ENCODE peak calls at places on chromosomes 16 and 17, in seven cellular contexts. B is thoracic aorta, D is esophagus muscularis mucosa, R is ovary, S is GM23338, J is pancreas, O is heart right ventricle. W is an unnamed sample.

GRCh38 chr16:56321159-56321558 is 104.2 kb downstream of the AMFR start:
- DNase-seq in B (no peak), D (no peak), R (no peak), S (no peak), J (no peak), O (no peak), W (no peak)

GRCh38 chr16:18958621-18959578 is 24.8 kb upstream of the TMC7 start:
- DNase-seq in B (no peak), D (no peak), R (no peak), S (no peak), J (no peak), O (no peak), W (no peak)

GRCh38 chr16:81168406-81168805 is 70.1 kb upstream of the BCO1 start:
- DNase-seq in B (no peak), D (no peak), R (no peak), S (no peak), J (no peak), O (no peak), W (no peak)

GRCh38 chr16:31085873-31086628 is 2.7 kb downstream of the PRSS53 start:
- DNase-seq in B (no peak), D (no peak), R (no peak), S (no peak), J (no peak), O (no peak), W (no peak)

GRCh38 chr16:20865420-20866126 is 34.6 kb downstream of the DCUN1D3 start:
- DNase-seq in B (no peak), D (no peak), R (no peak), S (no peak), J (no peak), O (no peak), W (no peak)

GRCh38 chr17:43219746-43220380 is 8.2 kb downstream of the TMEM106A start:
- DNase-seq in B (no peak), D (no peak), R (no peak), S (no peak), J (no peak), O (no peak), W (no peak)

GRCh38 chr17:66904760-66905637 is 59.5 kb upstream of the CACNG4 start:
- DNase-seq in B (no peak), D (no peak), R (peak; percentile 61), S (no peak), J (peak; percentile 42), O (peak; percentile 28), W (no peak)

GRCh38 chr17:73396429-73397277 is 84.9 kb upstream of the CDC42EP4 start:
- DNase-seq in B (no peak), D (no peak), R (no peak), S (no peak), J (no peak), O (no peak), W (no peak)

GRCh38 chr17:1241904-1242303 is 28.3 kb upstream of the BHLHA9 start:
- DNase-seq in B (no peak), D (no peak), R (no peak), S (no peak), J (peak; percentile 47), O (no peak), W (no peak)

GRCh38 chr16:12095275-12096161 is 119.0 kb downstream of the SNX29 start:
- DNase-seq in B (no peak), D (no peak), R (peak; percentile 80), S (peak; percentile 83), J (peak; percentile 19), O (peak; percentile 65), W (no peak)

GRCh38 chr17:61397086-61397842 is 2.4 kb upstream of the TBX2 start:
- DNase-seq in B (no peak), D (no peak), R (no peak), S (peak; percentile 67), J (no peak), O (no peak), W (no peak)

GRCh38 chr17:76090517-76091135 is 11.6 kb downstream of the ZACN start:
- DNase-seq in B (no peak), D (no peak), R (no peak), S (no peak), J (no peak), O (no peak), W (no peak)

GRCh38 chr16:88939814-88940195 is 37.2 kb downstream of the CBFA2T3 start:
- DNase-seq in B (no peak), D (no peak), R (no peak), S (peak; percentile 34), J (peak; percentile 31), O (peak; percentile 64), W (no peak)

GRCh38 chr16:88938933-88939813 is 37.8 kb downstream of the CBFA2T3 start:
- DNase-seq in B (no peak), D (no peak), R (no peak), S (no peak), J (no peak), O (peak; percentile 74), W (no peak)

GRCh38 chr16:88936008-88936912 is 40.7 kb downstream of the CBFA2T3 start:
- DNase-seq in B (no peak), D (no peak), R (no peak), S (no peak), J (peak; percentile 29), O (peak; percentile 53), W (no peak)

GRCh38 chr16:88938119-88938932 is 38.7 kb downstream of the CBFA2T3 start:
- DNase-seq in B (no peak), D (no peak), R (no peak), S (no peak), J (no peak), O (no peak), W (no peak)

DNA sequence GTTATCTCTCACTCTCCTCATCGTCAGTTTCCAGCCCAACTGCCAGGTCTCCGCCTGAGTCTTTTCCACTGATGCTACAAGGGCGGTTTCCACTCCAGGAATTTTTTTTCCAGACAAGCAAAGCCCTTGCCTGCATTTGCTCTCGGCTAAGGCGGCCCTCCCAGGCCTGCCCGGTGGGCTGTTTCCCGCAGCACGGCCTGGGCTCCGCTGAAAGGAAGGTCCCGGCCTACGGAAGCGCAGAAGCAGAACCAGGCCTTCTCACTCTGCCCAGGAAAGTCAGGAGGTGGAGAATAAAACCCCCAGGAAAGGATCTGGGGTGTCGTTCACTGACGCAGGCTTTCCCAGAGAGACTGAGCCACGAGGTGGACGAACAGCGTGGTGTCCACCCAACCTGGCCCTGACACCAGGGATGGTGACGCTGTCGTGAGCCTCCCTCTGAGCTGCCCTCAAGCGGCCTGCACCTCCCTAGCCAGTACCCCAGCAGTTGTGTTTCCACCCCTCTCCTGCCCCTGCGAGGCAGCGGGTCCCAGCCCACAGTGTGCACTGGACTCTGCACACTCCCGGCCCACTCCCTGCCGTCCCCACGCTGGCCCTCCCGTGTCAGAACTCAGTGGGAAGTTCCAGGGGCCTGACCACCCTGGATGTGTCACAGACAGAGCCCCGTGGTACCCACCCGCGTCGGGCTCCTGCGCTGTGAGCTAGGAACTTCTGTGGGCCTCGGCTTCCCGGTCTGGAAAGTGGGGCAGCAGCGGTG is 39.9 kb downstream of the CBFA2T3 start:
- DNase-seq in B (no peak), D (no peak), R (no peak), S (no peak), J (no peak), O (no peak), W (no peak)
- H3K27me3 ChIP-seq in B (no peaks in the 10 kb centered on the region), D (peaks cover 5% of the 10 kb centered on the region), R (peaks cover 10% of the 10 kb centered on the region), S (peaks cover 25% of the 10 kb centered on the region), J (no peaks in the 10 kb centered on the region), O (peaks cover 9% of the 10 kb centered on the region), W (no peaks in the 10 kb centered on the region)

DNA sequence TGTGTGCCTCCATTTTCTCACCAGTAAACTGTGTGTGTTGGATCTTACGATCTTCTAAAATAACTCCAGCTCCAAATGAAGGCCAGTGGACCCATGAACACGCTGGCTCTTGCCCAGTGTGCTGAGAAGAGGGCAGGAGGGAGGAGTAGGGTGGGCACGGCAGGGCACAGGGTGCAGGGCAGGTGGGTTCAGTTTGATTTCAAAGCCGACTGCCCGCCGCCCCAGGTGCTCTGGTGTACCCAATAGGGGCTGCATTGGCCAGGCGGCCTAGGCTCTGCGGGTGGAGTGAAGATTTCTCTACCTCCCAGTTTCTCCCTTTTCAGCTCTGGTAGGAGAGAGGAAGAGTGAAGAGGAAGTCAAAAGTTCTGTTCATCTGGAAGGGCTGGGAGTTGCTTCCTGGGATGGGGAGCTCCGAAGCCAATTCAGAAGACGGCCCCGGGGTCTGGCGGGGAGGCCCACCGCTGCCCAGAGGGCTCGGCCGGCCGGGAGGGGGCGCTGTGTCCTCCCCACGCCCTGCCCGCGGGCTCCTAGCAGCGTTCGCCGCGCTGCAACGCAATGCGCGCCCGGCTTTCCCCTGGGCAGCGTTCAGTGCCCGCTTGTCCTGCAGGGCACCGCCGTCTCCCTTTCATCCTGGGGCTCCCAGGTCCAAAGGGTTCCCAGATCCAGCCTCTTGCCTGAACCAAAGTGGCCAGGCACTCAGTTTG is 1.1 kb upstream of the CRHR1 start:
- DNase-seq in B (no peak), D (no peak), R (peak; percentile 28), S (peak; percentile 80), J (no peak), O (no peak), W (no peak)
- TF ChIP-seq CTCF in B (peak; percentile 42), D (peak; percentile 17), R (no peak), S (peak; percentile 83), J (peak; percentile 28), O (peak; percentile 59), W (no peak)

GRCh38 chr16:4322121-4323035 is 6.5 kb downstream of the GLIS2 start:
- DNase-seq in B (no peak), D (no peak), R (peak; percentile 40), S (no peak), J (peak; percentile 18), O (no peak), W (no peak)

GRCh38 chr16:4324871-4325740 is 9.2 kb downstream of the GLIS2 start:
- DNase-seq in B (no peak), D (no peak), R (peak; percentile 55), S (no peak), J (no peak), O (no peak), W (no peak)

GRCh38 chr16:4323071-4323844 is 7.4 kb downstream of the GLIS2 start:
- DNase-seq in B (no peak), D (no peak), R (peak; percentile 49), S (no peak), J (peak; percentile 62), O (no peak), W (no peak)

GRCh38 chr16:4324479-4324868 is 8.6 kb downstream of the GLIS2 start:
- DNase-seq in B (no peak), D (no peak), R (no peak), S (no peak), J (no peak), O (no peak), W (no peak)

GRCh38 chr16:4323845-4324478 is 8.1 kb downstream of the GLIS2 start:
- DNase-seq in B (no peak), D (no peak), R (peak; percentile 81), S (peak; percentile 87), J (peak; percentile 75), O (peak; percentile 72), W (no peak)
- H3K4me1 ChIP-seq in B (peaks cover 99% of the 10 kb centered on the region), D (peaks cover 100% of the 10 kb centered on the region), R (peaks cover 49% of the 10 kb centered on the region), S (peaks cover 35% of the 10 kb centered on the region), J (peaks cover 32% of the 10 kb centered on the region), O (peaks cover 77% of the 10 kb centered on the region), W (peaks cover 91% of the 10 kb centered on the region)

GRCh38 chr17:49002766-49003165 is 5.6 kb downstream of the IGF2BP1 start:
- DNase-seq in B (no peak), D (no peak), R (no peak), S (no peak), J (no peak), O (no peak), W (no peak)
- H3K27me3 ChIP-seq in B (peaks cover 14% of the 10 kb centered on the region), D (peaks cover 69% of the 10 kb centered on the region), R (no peaks in the 10 kb centered on the region), S (no peaks in the 10 kb centered on the region), J (peaks cover 14% of the 10 kb centered on the region), O (peaks cover 97% of the 10 kb centered on the region), W (peaks cover 4% of the 10 kb centered on the region)

GRCh38 chr16:62620259-62620658 is 584.0 kb upstream of the CDH8 start:
- DNase-seq in B (no peak), D (no peak), R (no peak), S (no peak), J (no peak), O (no peak), W (no peak)

GRCh38 chr16:62625291-62625690 is 589.1 kb upstream of the CDH8 start:
- DNase-seq in B (no peak), D (no peak), R (no peak), S (no peak), J (no peak), O (no peak), W (no peak)
- TF ChIP-seq CTCF in B (no peak), D (no peak), R (no peak), S (no peak), J (no peak), O (no peak), W (no peak)